ENCODE peak calls at places on chromosomes 7 and 10, in ten cellular contexts. I, W, C, K, R, D, F, X, T and M are unnamed samples.

GRCh38 chr7:131861620-131862346 is 305.4 kb upstream of the PODXL start:
- DNase-seq in K (no peak), F (no peak), C (peak), D (no peak), I (peak), W (no peak), X (no peak), R (no peak), T (no peak), M (no peak)

GRCh38 chr7:6367701-6368211 is 80.0 kb downstream of the DAGLB start:
- DNase-seq in W (peak), R (peak), D (no peak), X (peak), K (no peak), I (peak), C (peak), F (no peak), T (no peak), M (peak)

GRCh38 chr7:101488826-101489572 is 126.3 kb downstream of the COL26A1 start:
- DNase-seq in C (no peak), W (no peak), F (no peak), R (no peak), D (no peak), T (no peak), I (no peak), X (peak), K (no peak), M (no peak)

GRCh38 chr10:76858721-76859120 is 778.9 kb downstream of the KCNMA1 start:
- DNase-seq in K (no peak), R (no peak), C (no peak), F (no peak), D (no peak), I (no peak), X (no peak), T (no peak), W (no peak), M (no peak)

GRCh38 chr10:19200211-19200610 is 151.6 kb downstream of the MALRD1 start:
- DNase-seq in R (no peak), X (no peak), K (no peak), D (no peak), F (no peak), W (no peak), I (no peak), C (no peak), T (no peak), M (no peak)

GRCh38 chr7:44313016-44313415 is 12.4 kb downstream of the CAMK2B start:
- DNase-seq in W (no peak), X (no peak), T (no peak), R (no peak), I (no peak), C (no peak), D (no peak), F (no peak), K (no peak), M (no peak)

GRCh38 chr10:46220872-46221538 is 65.8 kb upstream of the ANTXRL start:
- DNase-seq in X (no peak), K (no peak), C (no peak), W (no peak), I (no peak), F (no peak), D (no peak), T (no peak), R (no peak), M (no peak)

GRCh38 chr7:32075612-32076011 is 5.4 kb upstream of the PDE1C start:
- DNase-seq in T (no peak), F (no peak), X (no peak), C (no peak), D (no peak), K (no peak), I (no peak), W (no peak), R (no peak), M (no peak)

GRCh38 chr7:30353532-30353931 is 69.1 kb downstream of the ZNRF2 start:
- DNase-seq in W (no peak), X (no peak), C (no peak), K (no peak), R (no peak), D (no peak), T (no peak), I (no peak), F (no peak), M (no peak)

GRCh38 chr10:14371616-14372015 is 40.9 kb upstream of the FRMD4A start:
- DNase-seq in K (no peak), D (no peak), T (no peak), R (no peak), W (no peak), C (no peak), I (no peak), X (no peak), F (peak), M (no peak)

GRCh38 chr10:58334817-58335305 is at the start of gene UBE2D1:
- DNase-seq in D (peak), F (peak), X (peak), W (no peak), I (peak), T (peak), K (peak), R (no peak), C (peak), M (peak)
- TF ChIP-seq CTCF in D (no peak), F (peak), X (no peak), W (no peak), I (peak), T (no peak), K (no peak), R (peak), C (peak), M (peak)

GRCh38 chr10:30847642-30848041 is 184.0 kb downstream of the ZNF438 start:
- DNase-seq in C (no peak), R (no peak), I (no peak), K (no peak), D (no peak), W (no peak), T (no peak), F (no peak), X (no peak), M (no peak)

GRCh38 chr10:30850776-30851175 is 180.9 kb downstream of the ZNF438 start:
- DNase-seq in C (no peak), I (no peak), T (no peak), X (no peak), D (no peak), K (no peak), F (no peak), R (no peak), W (no peak), M (no peak)

GRCh38 chr10:30848396-30849032 is 183.2 kb downstream of the ZNF438 start:
- DNase-seq in I (no peak), R (no peak), C (no peak), X (no peak), K (no peak), D (no peak), T (no peak), F (no peak), W (no peak), M (no peak)

GRCh38 chr10:30847199-30847598 is 184.5 kb downstream of the ZNF438 start:
- DNase-seq in C (no peak), T (no peak), D (no peak), K (no peak), F (no peak), I (no peak), X (no peak), R (no peak), W (no peak), M (no peak)

DNA sequence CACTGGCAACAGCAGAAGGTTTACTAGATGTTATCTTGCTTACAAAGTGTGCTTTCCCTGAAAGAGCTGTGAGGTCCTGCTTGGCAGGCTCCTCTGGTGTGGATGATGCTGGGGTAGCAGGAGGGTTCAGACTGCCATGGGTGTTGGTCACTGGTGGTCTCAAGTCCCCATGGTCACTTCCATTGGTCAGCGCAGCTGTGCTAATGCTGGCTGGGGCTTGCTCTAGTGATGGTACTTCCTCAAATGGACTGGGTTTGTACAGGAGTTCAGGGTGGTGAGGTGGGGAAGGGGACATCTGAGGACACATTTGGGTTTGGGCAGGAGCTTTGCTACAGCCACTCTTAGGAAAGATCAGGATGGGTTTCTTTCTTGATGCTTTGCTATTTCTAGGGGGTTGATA is 182.0 kb downstream of the ZNF438 start:
- DNase-seq in W (no peak), D (no peak), I (no peak), F (no peak), T (no peak), R (no peak), X (no peak), K (no peak), C (no peak), M (no peak)
- TF ChIP-seq CTCF in W (no peak), D (no peak), I (no peak), F (no peak), T (no peak), R (no peak), X (no peak), K (no peak), C (no peak), M (no peak)

DNA sequence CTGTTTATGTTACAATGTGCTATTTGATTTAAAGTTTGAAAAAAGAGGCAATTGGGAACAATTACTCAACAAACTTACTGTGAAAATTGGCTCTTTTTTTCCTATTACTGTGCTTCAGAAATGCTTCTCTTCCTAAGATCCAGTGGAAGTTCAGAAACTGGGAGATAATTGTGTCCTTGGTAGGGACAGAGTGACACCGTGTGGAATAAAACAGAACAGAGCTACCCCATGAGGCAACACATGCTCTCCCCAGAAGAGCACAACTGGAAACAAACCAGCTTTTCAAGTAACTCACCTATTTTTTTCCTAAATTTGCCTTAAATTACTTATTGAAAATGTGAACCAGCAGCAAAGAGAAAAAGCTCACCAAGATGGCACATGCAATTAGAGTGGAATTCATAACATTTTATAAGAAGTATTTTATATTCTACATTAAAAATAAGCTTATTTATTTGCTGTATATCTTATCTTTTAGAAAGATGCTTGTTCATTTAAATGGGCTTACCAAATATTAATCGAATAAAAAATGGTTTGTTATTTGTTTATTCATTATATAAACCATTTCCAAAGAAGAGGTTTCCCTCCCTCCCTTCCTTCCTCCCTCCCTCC is 346.1 kb upstream of the ANKRD30A start:
- DNase-seq in I (peak), T (peak), D (peak), K (peak), C (peak), F (peak), R (peak), X (peak), W (peak), M (no peak)
- TF ChIP-seq CTCF in I (peak), T (peak), D (peak), K (peak), C (peak), F (peak), R (peak), X (peak), W (peak), M (peak)

GRCh38 chr7:34160261-34160752 is 255.0 kb downstream of the BMPER start:
- DNase-seq in I (peak), R (peak), W (peak), D (no peak), F (no peak), C (peak), K (no peak), T (no peak), X (no peak), M (peak)

GRCh38 chr7:34158311-34158710 is 253.0 kb downstream of the BMPER start:
- DNase-seq in X (no peak), K (no peak), T (no peak), F (no peak), I (peak), D (peak), R (no peak), C (peak), W (no peak), M (no peak)

GRCh38 chr7:34157137-34157536 is 251.8 kb downstream of the BMPER start:
- DNase-seq in F (no peak), T (no peak), C (peak), W (no peak), R (no peak), I (no peak), K (no peak), X (no peak), D (no peak), M (no peak)

GRCh38 chr7:34156336-34156735 is 251.0 kb downstream of the BMPER start:
- DNase-seq in X (no peak), K (no peak), I (no peak), R (no peak), D (no peak), W (no peak), T (no peak), F (no peak), C (peak), M (peak)

GRCh38 chr7:34158754-34159153 is 253.4 kb downstream of the BMPER start:
- DNase-seq in W (no peak), X (no peak), D (no peak), I (no peak), R (no peak), K (no peak), T (no peak), F (peak), C (no peak), M (no peak)
- TF ChIP-seq CTCF in W (no peak), X (peak), D (no peak), I (peak), R (no peak), K (no peak), T (no peak), F (peak), C (peak), M (no peak)

DNA sequence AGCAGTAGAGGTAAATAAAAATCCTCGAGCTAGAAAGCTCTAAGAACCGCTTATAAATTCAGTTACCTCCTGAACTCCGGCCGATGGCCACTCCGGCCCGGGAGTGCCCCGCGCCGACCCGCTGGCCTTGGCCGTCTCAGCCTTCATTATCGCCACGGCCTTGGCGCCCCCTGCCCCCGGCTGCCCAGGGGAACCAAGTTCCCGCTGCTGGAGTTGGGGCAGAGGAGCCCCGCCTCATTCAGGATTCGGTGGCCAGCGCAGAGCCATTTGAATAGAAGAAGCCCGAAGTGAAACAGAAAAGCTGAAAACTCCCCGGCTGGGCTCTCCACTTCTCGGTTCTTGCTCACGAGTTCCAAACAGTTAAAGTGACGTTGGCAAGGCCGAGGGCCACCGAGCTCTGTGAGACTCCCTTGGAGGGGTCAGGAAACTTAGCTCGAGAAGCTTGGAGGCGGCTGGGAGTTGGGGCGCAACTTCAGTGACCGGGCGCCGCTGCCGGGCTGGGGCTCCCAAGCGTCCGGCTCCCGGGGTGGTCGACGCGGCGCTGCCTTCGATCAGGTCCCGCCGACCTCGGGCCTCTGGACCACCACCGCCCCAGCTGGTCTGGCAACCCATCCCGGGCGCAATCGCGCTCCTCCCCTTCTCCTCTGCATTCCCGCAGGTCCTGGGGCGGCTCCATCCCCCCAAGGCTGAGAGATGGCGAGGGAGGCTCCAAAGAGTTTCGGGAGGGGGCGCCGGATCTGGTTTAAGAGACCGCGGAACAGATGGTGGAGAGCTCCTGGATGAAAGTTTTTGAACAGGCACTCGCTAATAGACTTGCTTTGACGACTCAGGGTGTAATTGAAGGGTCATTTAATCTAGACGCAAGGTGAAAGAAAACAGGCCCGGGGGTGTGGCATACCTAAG is 5.8 kb upstream of the FEZF1 start:
- DNase-seq in C (peak), X (no peak), W (no peak), F (no peak), K (no peak), I (no peak), D (no peak), R (no peak), T (no peak), M (no peak)
- TF ChIP-seq CTCF in C (no peak), X (no peak), W (no peak), F (no peak), K (no peak), I (no peak), D (no peak), R (no peak), T (no peak), M (no peak)